ENCODE peak calls at places on chromosomes 1 and 21, in seven cellular contexts. One of them, this sample, is unnamed.

GRCh38 chr21:31173881-31174555 is 135.7 kb upstream of the KRTAP19-8 start:
- DNase-seq in CD8-positive, alpha-beta T cell: no peak
- DNase-seq in brain microvascular endothelial cell: no peak
- DNase-seq in stimulated activated CD4-positive, alpha-beta T cell treated with anti-CD3 and anti-CD28 coated beads, Interleukin-2, amount 100 ng/mL, for 48 hours: no peak
- DNase-seq in left lung: peak
- DNase-seq in adipocyte: no peak
- DNase-seq in left ventricle myocardium inferior: peak
- DNase-seq in this sample: no peak

GRCh38 chr1:167312871-167313270 is 92.2 kb downstream of the POU2F1 start:
- DNase-seq in CD8-positive, alpha-beta T cell: no peak
- DNase-seq in adipocyte: no peak
- DNase-seq in left lung: no peak
- DNase-seq in brain microvascular endothelial cell: no peak
- DNase-seq in stimulated activated CD4-positive, alpha-beta T cell treated with anti-CD3 and anti-CD28 coated beads, Interleukin-2, amount 100 ng/mL, for 48 hours: no peak
- DNase-seq in left ventricle myocardium inferior: no peak
- DNase-seq in this sample: no peak

GRCh38 chr1:53616927-53617326 is 122.0 kb downstream of the GLIS1 start:
- DNase-seq in left ventricle myocardium inferior: no peak
- DNase-seq in CD8-positive, alpha-beta T cell: peak
- DNase-seq in brain microvascular endothelial cell: no peak
- DNase-seq in adipocyte: no peak
- DNase-seq in stimulated activated CD4-positive, alpha-beta T cell treated with anti-CD3 and anti-CD28 coated beads, Interleukin-2, amount 100 ng/mL, for 48 hours: no peak
- DNase-seq in left lung: peak
- DNase-seq in this sample: no peak

GRCh38 chr1:43267291-43267805 is 2.4 kb upstream of the TMEM125 start:
- DNase-seq in brain microvascular endothelial cell: peak
- DNase-seq in left lung: no peak
- DNase-seq in left ventricle myocardium inferior: no peak
- DNase-seq in adipocyte: peak
- DNase-seq in CD8-positive, alpha-beta T cell: peak
- DNase-seq in stimulated activated CD4-positive, alpha-beta T cell treated with anti-CD3 and anti-CD28 coated beads, Interleukin-2, amount 100 ng/mL, for 48 hours: no peak
- DNase-seq in this sample: no peak

GRCh38 chr1:169144941-169145626 is 38.6 kb downstream of the ATP1B1 start:
- DNase-seq in brain microvascular endothelial cell: no peak
- DNase-seq in left ventricle myocardium inferior: no peak
- DNase-seq in CD8-positive, alpha-beta T cell: no peak
- DNase-seq in stimulated activated CD4-positive, alpha-beta T cell treated with anti-CD3 and anti-CD28 coated beads, Interleukin-2, amount 100 ng/mL, for 48 hours: no peak
- DNase-seq in left lung: no peak
- DNase-seq in adipocyte: no peak
- DNase-seq in this sample: no peak

GRCh38 chr1:53619811-53620619 is 118.9 kb downstream of the GLIS1 start:
- DNase-seq in adipocyte: peak
- DNase-seq in stimulated activated CD4-positive, alpha-beta T cell treated with anti-CD3 and anti-CD28 coated beads, Interleukin-2, amount 100 ng/mL, for 48 hours: no peak
- DNase-seq in left lung: peak
- DNase-seq in CD8-positive, alpha-beta T cell: peak
- DNase-seq in left ventricle myocardium inferior: no peak
- DNase-seq in brain microvascular endothelial cell: no peak
- DNase-seq in this sample: no peak

GRCh38 chr1:41870076-41870562 is 48.6 kb downstream of the HIVEP3 start:
- DNase-seq in brain microvascular endothelial cell: peak
- DNase-seq in adipocyte: no peak
- DNase-seq in left ventricle myocardium inferior: no peak
- DNase-seq in CD8-positive, alpha-beta T cell: no peak
- DNase-seq in stimulated activated CD4-positive, alpha-beta T cell treated with anti-CD3 and anti-CD28 coated beads, Interleukin-2, amount 100 ng/mL, for 48 hours: no peak
- DNase-seq in left lung: no peak
- DNase-seq in this sample: no peak

GRCh38 chr1:50973875-50974617 is 4.0 kb downstream of the CDKN2C start:
- DNase-seq in left lung: no peak
- DNase-seq in brain microvascular endothelial cell: no peak
- DNase-seq in CD8-positive, alpha-beta T cell: no peak
- DNase-seq in left ventricle myocardium inferior: no peak
- DNase-seq in adipocyte: no peak
- DNase-seq in stimulated activated CD4-positive, alpha-beta T cell treated with anti-CD3 and anti-CD28 coated beads, Interleukin-2, amount 100 ng/mL, for 48 hours: no peak
- DNase-seq in this sample: no peak

GRCh38 chr1:56803561-56804156 is 15.5 kb downstream of the FYB2 start:
- DNase-seq in adipocyte: no peak
- DNase-seq in CD8-positive, alpha-beta T cell: no peak
- DNase-seq in stimulated activated CD4-positive, alpha-beta T cell treated with anti-CD3 and anti-CD28 coated beads, Interleukin-2, amount 100 ng/mL, for 48 hours: no peak
- DNase-seq in left ventricle myocardium inferior: no peak
- DNase-seq in left lung: no peak
- DNase-seq in brain microvascular endothelial cell: no peak
- DNase-seq in this sample: no peak

GRCh38 chr1:107142370-107142668 is 1.5 kb downstream of the NTNG1 start:
- DNase-seq in stimulated activated CD4-positive, alpha-beta T cell treated with anti-CD3 and anti-CD28 coated beads, Interleukin-2, amount 100 ng/mL, for 48 hours: no peak
- DNase-seq in left lung: no peak
- DNase-seq in CD8-positive, alpha-beta T cell: no peak
- DNase-seq in adipocyte: no peak
- DNase-seq in left ventricle myocardium inferior: no peak
- DNase-seq in brain microvascular endothelial cell: no peak
- DNase-seq in this sample: no peak

GRCh38 chr1:220457982-220458381 is 70.0 kb upstream of the MARK1 start:
- DNase-seq in adipocyte: no peak
- DNase-seq in brain microvascular endothelial cell: no peak
- DNase-seq in left ventricle myocardium inferior: no peak
- DNase-seq in stimulated activated CD4-positive, alpha-beta T cell treated with anti-CD3 and anti-CD28 coated beads, Interleukin-2, amount 100 ng/mL, for 48 hours: no peak
- DNase-seq in left lung: no peak
- DNase-seq in CD8-positive, alpha-beta T cell: no peak
- DNase-seq in this sample: no peak

This sample was measured in gastrocnemius medialis.